ENCODE peak calls at places on chromosomes 1 and 21, in four cellular contexts. F is GM23248, Z is neural progenitor cell, H is fibroblast of lung. N is an unnamed sample.

GRCh38 chr1:92481598-92482403 is 4.9 kb downstream of the GFI1 start:
- DNase-seq in F (peak; percentile 32), H (no peak), Z (peak; percentile 59), N (no peak)

GRCh38 chr1:30966690-30967369 is 58.3 kb upstream of the SDC3 start:
- DNase-seq in Z (no peak), H (peak; percentile 74), F (peak; percentile 73), N (peak; percentile 15)

GRCh38 chr1:234585333-234586055 is 24.5 kb downstream of the IRF2BP2 start:
- DNase-seq in F (peak; percentile 92), Z (no peak), H (peak; percentile 86), N (no peak)

GRCh38 chr1:196723325-196724185 is 51.1 kb upstream of the CFHR3 start:
- DNase-seq in H (no peak), Z (peak; percentile 77), F (peak; percentile 45), N (peak; percentile 23)

GRCh38 chr1:55844322-55844721 is 629.2 kb upstream of the USP24 start:
- DNase-seq in F (no peak), Z (no peak), H (no peak), N (no peak)

GRCh38 chr21:16488042-16488441 is 758.3 kb downstream of the USP25 start:
- DNase-seq in H (no peak), Z (no peak), F (no peak), N (no peak)

GRCh38 chr1:227038401-227038800 is 98.3 kb downstream of the COQ8A start:
- DNase-seq in H (peak; percentile 83), F (peak; percentile 10), Z (no peak), N (no peak)

GRCh38 chr1:202056644-202057334 is 46.4 kb downstream of the ELF3 start:
- DNase-seq in Z (no peak), F (no peak), H (no peak), N (no peak)

GRCh38 chr1:203127672-203128611 is at the start of gene ADORA1:
- DNase-seq in H (peak; percentile 70), F (peak; percentile 88), Z (peak; percentile 87), N (no peak)

GRCh38 chr1:166839600-166840308 is 479 bp downstream of the POGK start:
- DNase-seq in H (peak; percentile 19), F (peak; percentile 68), Z (peak; percentile 68), N (no peak)

GRCh38 chr1:207993477-207994445 is 82.8 kb upstream of the CD34 start:
- DNase-seq in Z (peak; percentile 55), F (peak; percentile 40), H (no peak), N (no peak)

GRCh38 chr1:162391790-162392563 is 10.4 kb downstream of the C1orf226 start:
- DNase-seq in H (peak; percentile 43), F (peak; percentile 67), Z (peak; percentile 81), N (no peak)

GRCh38 chr1:216612291-216612690 is 110.9 kb downstream of the ESRRG start:
- DNase-seq in H (no peak), F (no peak), Z (no peak), N (no peak)

GRCh38 chr1:169271094-169271493 is 96.5 kb downstream of the NME7 start:
- DNase-seq in F (peak; percentile 1), H (no peak), Z (peak; percentile 13), N (no peak)

GRCh38 chr1:205066221-205066818 is 17.9 kb downstream of the TMEM81 start:
- DNase-seq in H (no peak), Z (peak; percentile 49), F (no peak), N (no peak)

GRCh38 chr1:81254560-81254959 is 546.2 kb upstream of the ADGRL2 start:
- DNase-seq in H (no peak), F (peak; percentile 5), Z (no peak), N (no peak)

GRCh38 chr1:10431065-10431730 is 965 bp downstream of the CENPS start:
- DNase-seq in H (peak; percentile 45), Z (peak; percentile 59), F (peak; percentile 70), N (no peak)

GRCh38 chr1:109151146-109151545 is 37.2 kb downstream of the ELAPOR1 start:
- DNase-seq in Z (peak; percentile 73), H (peak; percentile 72), F (peak; percentile 80), N (no peak)

GRCh38 chr1:25703671-25704637 is 87.4 kb downstream of the MAN1C1 start:
- DNase-seq in F (no peak), Z (no peak), H (no peak), N (no peak)

GRCh38 chr1:1089731-1090423 is 15.8 kb upstream of the RNF223 start:
- DNase-seq in Z (no peak), H (no peak), F (no peak), N (no peak)

GRCh38 chr1:30883389-30884172 is 25.0 kb downstream of the SDC3 start:
- DNase-seq in Z (no peak), F (no peak), H (peak; percentile 32), N (no peak)

DNA sequence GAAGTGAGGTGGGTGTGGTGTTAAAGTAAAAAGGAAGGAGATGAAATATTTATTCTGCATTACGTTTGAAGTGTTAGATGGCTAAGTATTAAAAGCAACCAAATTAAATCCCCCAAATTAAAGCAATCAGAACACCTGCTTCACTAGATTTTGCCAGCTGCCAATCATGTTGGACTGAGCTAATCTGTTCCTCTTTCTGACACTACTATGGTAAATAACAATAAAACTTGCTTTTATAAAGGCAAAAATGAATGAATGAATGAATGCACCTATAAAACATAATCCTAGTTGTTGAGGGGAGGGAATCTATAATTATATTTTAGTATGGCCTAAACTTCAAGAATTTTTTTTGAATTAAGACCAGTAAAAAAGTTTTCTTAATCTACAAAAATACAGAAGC is 51.0 kb downstream of the RAB3GAP2 start:
- DNase-seq in F (no peak), Z (no peak), H (no peak), N (no peak)
- H3K9ac ChIP-seq in F (no peak overlapping the region), Z (no peak overlapping the region), H (no peak overlapping the region), N (no peak overlapping the region)

DNA sequence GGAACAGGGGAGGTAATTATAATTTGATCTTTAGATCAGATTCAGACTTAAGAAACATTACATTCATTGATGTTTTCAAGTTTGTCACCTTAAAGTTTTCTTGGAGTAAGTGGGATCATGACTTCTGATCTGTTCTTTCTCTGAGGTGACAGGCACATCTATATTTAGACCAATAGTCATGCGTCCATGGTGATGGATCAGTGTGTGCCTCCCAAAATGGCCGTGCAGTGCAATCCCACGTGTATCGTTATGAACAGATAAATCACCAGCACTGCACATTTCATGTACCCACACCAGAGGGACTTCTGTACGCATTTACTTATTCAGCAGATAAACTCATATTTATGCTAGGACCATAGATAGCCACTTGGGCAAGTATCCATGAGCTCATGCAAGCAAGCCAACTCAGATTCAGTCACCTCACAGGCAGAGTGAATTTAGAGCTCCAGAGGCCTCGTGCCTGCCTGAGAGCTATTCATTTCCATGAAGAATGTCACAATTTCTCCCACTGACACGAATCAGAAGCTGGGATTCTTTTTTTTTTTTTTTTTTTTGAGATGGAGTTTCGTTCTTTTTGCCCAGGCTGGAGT is 13.9 kb upstream of the WDR26 start:
- DNase-seq in H (no peak), F (no peak), Z (no peak), N (no peak)
- H3K4me2 ChIP-seq in H (no peak overlapping the region), F (no peak overlapping the region), Z (no peak overlapping the region), N (no peak overlapping the region)

DNA sequence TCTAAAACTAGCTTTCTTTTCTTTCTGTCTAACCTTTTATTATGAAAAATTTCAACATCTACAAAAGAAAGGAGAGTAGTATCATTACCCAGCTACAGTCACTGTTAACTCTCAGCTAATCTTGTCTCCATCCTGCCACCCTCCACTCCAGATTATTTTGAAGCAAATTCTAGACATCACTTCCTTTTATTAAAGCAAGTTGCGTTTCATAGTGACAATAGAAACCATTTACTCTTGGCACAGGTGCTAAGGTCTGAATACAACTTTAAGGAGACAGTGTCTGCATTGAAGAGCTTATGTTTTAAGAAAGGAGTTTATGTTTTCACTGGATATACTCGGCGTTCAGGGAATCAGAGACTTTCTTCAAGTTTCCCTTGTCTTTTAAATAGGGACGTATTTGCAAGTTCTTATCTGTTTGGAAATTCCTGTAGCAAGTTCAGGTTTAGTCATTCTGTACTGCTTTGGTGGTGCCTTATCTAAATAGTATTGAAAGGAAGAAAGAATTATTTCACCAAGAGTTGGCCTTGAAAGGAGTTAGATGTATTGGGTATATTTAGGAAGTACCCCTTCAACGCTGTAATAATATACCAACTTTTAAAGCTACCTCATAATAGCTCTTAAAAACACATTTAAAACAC is 42.7 kb downstream of the ITSN1 start:
- DNase-seq in H (peak; percentile 73), F (no peak), Z (no peak), N (no peak)
- H3K4me3 ChIP-seq in H (no peak overlapping the region), F (peak overlapping the region; percentile 13), Z (no peak overlapping the region), N (no peak overlapping the region)

GRCh38 chr1:180912211-180912800 is 391 bp upstream of the KIAA1614 start:
- DNase-seq in F (peak; percentile 67), H (peak; percentile 57), Z (peak; percentile 82), N (no peak)

GRCh38 chr1:180909462-180909976 is 3.2 kb upstream of the KIAA1614 start:
- DNase-seq in H (no peak), Z (no peak), F (no peak), N (no peak)

GRCh38 chr1:180909005-180909414 is 3.7 kb upstream of the KIAA1614 start:
- DNase-seq in Z (no peak), H (no peak), F (no peak), N (no peak)

GRCh38 chr1:180912801-180913616 is at the start of gene KIAA1614:
- DNase-seq in F (peak; percentile 81), Z (peak; percentile 68), H (peak; percentile 64), N (no peak)

GRCh38 chr1:180911640-180912161 is 996 bp upstream of the KIAA1614 start:
- DNase-seq in F (peak; percentile 63), Z (no peak), H (peak; percentile 21), N (no peak)
- H3K9ac ChIP-seq in F (peak overlapping the region; percentile 87), Z (no peak overlapping the region), H (peak overlapping the region; percentile 85), N (no peak overlapping the region)

N was measured in keratinocyte.